ENCODE peak calls at places on chromosomes 16 and 17, in seven cellular contexts. W, Y, S, L, X, N and I are unnamed samples.

GRCh38 chr17:58327363-58328194 is 1.0 kb downstream of the TSPOAP1 start:
- DNase-seq in Y (no peak), W (no peak), X (no peak), L (no peak), N (peak; percentile 37), S (no peak), I (no peak)

GRCh38 chr16:73735018-73735417 is 561.6 kb upstream of the PSMD7 start:
- DNase-seq in L (no peak), S (no peak), X (no peak), W (no peak), N (no peak), Y (no peak), I (no peak)

GRCh38 chr16:16052916-16053315 is 103.5 kb downstream of the ABCC1 start:
- DNase-seq in W (no peak), N (no peak), Y (no peak), S (no peak), L (no peak), X (no peak), I (no peak)

GRCh38 chr16:85819245-85819644 is 19.8 kb downstream of the COX4I1 start:
- DNase-seq in N (peak; percentile 89), W (peak; percentile 79), X (peak; percentile 80), Y (peak; percentile 81), S (peak; percentile 80), L (peak; percentile 28), I (no peak)

GRCh38 chr16:66603537-66604375 is 748 bp upstream of the CMTM3 start:
- DNase-seq in N (peak; percentile 89), Y (peak; percentile 57), W (peak; percentile 80), S (peak; percentile 21), X (peak; percentile 70), L (peak; percentile 10), I (no peak)

GRCh38 chr17:59491353-59492090 is 73.9 kb upstream of the DHX40 start:
- DNase-seq in N (no peak), S (no peak), L (no peak), W (no peak), Y (no peak), X (no peak), I (no peak)

GRCh38 chr17:2170023-2170422 is 115.1 kb downstream of the HIC1 start:
- DNase-seq in N (peak; percentile 31), W (no peak), X (peak; percentile 26), Y (no peak), S (no peak), L (no peak), I (no peak)

GRCh38 chr16:75279277-75279676 is 27.9 kb upstream of the BCAR1 start:
- DNase-seq in N (no peak), L (no peak), Y (no peak), X (peak; percentile 73), S (no peak), W (no peak), I (no peak)